ENCODE peak calls at places on chromosomes 4 and X, in eight cellular contexts. E is upper lobe of right lung, X is left ventricle myocardium inferior, S is heart right ventricle, T is endodermal cell, Y is brain microvascular endothelial cell, C is heart left ventricle, M is A549. L is an unnamed sample.

GRCh38 chrX:140817943-140818342 is 108.4 kb downstream of the LINC00632 start:
- DNase-seq in E (no peak), X (no peak), S (no peak), T (no peak), Y (peak), C (no peak), M (peak), L (no peak)

GRCh38 chrX:114619874-114620273 is 36.0 kb downstream of the HTR2C start:
- DNase-seq in E (no peak), X (no peak), S (no peak), T (peak), Y (no peak), C (no peak), M (no peak), L (no peak)

GRCh38 chr4:532588-533317 is 33.7 kb downstream of the PIGG start:
- DNase-seq in E (no peak), X (no peak), S (no peak), T (peak), Y (no peak), C (no peak), M (peak), L (no peak)

GRCh38 chr4:40550900-40551546 is 78.6 kb downstream of the RBM47 start:
- DNase-seq in E (no peak), X (no peak), S (no peak), T (no peak), Y (peak), C (no peak), M (peak), L (no peak)

GRCh38 chr4:183411291-183411861 is 33.1 kb upstream of the CDKN2AIP start:
- DNase-seq in E (no peak), X (no peak), S (no peak), T (no peak), Y (no peak), C (no peak), M (no peak), L (no peak)

GRCh38 chr4:123340381-123340701 is 56.3 kb upstream of the SPRY1 start:
- DNase-seq in E (no peak), X (no peak), S (no peak), T (no peak), Y (peak), C (no peak), M (peak), L (no peak)

GRCh38 chr4:91198951-91199350 is 1071.8 kb downstream of the CCSER1 start:
- DNase-seq in E (no peak), X (no peak), S (no peak), T (no peak), Y (no peak), C (no peak), M (no peak), L (no peak)

GRCh38 chr4:96675420-96675819 is 835.5 kb downstream of the PDHA2 start:
- DNase-seq in E (no peak), X (no peak), S (no peak), T (no peak), Y (no peak), C (no peak), M (no peak), L (no peak)

GRCh38 chrX:140501940-140502468 is 2.9 kb downstream of the SOX3 start:
- DNase-seq in E (no peak), X (no peak), S (no peak), T (peak), Y (no peak), C (no peak), M (no peak), L (no peak)

GRCh38 chr4:138438608-138439007 is 196.5 kb upstream of the SLC7A11 start:
- DNase-seq in E (no peak), X (no peak), S (no peak), T (no peak), Y (peak), C (no peak), M (no peak), L (no peak)

GRCh38 chr4:185775792-185776555 is 36.0 kb downstream of the SORBS2 start:
- DNase-seq in E (no peak), X (no peak), S (no peak), T (no peak), Y (no peak), C (no peak), M (no peak), L (no peak)

GRCh38 chr4:32349026-32349425 is 1628.9 kb downstream of the PCDH7 start:
- DNase-seq in E (no peak), X (no peak), S (no peak), T (no peak), Y (no peak), C (no peak), M (no peak), L (no peak)

GRCh38 chrX:22314211-22314610 is 41.5 kb downstream of the CBLL2 start:
- DNase-seq in E (no peak), X (no peak), S (no peak), T (no peak), Y (no peak), C (no peak), M (no peak), L (no peak)

GRCh38 chr4:56850910-56851309 is 29.4 kb upstream of the SPINK2 start:
- DNase-seq in E (no peak), X (no peak), S (no peak), T (no peak), Y (no peak), C (no peak), M (no peak), L (no peak)

GRCh38 chr4:7759221-7759620 is 180.4 kb downstream of the AFAP1 start:
- DNase-seq in E (no peak), X (no peak), S (no peak), T (no peak), Y (no peak), C (no peak), M (no peak), L (no peak)

GRCh38 chr4:2272026-2272827 is 10.3 kb upstream of the MXD4 start:
- DNase-seq in E (no peak), X (no peak), S (peak), T (no peak), Y (no peak), C (no peak), M (no peak), L (no peak)

GRCh38 chrX:57227691-57228090 is 58.8 kb upstream of the FAAH2 start:
- DNase-seq in E (no peak), X (no peak), S (no peak), T (peak), Y (no peak), C (no peak), M (no peak), L (no peak)

GRCh38 chr4:57075353-57075752 is 34.8 kb downstream of the IGFBP7 start:
- DNase-seq in E (no peak), X (no peak), S (no peak), T (no peak), Y (no peak), C (no peak), M (no peak), L (no peak)

GRCh38 chr4:126748736-126749135 is 884.0 kb upstream of the INTU start:
- DNase-seq in E (no peak), X (no peak), S (no peak), T (no peak), Y (no peak), C (no peak), M (no peak), L (no peak)

GRCh38 chrX:154132366-154132765 is 11.7 kb upstream of the OPN1LW start:
- DNase-seq in E (no peak), X (no peak), S (no peak), T (no peak), Y (no peak), C (no peak), M (no peak), L (no peak)

GRCh38 chrX:124829930-124830329 is 483.6 kb downstream of the SH2D1A start:
- DNase-seq in E (no peak), X (no peak), S (no peak), T (no peak), Y (no peak), C (no peak), M (no peak), L (no peak)

GRCh38 chrX:44306336-44306735 is 37.1 kb downstream of the EFHC2 start:
- DNase-seq in E (no peak), X (no peak), S (no peak), T (no peak), Y (peak), C (no peak), M (no peak), L (no peak)

GRCh38 chr4:31455612-31456011 is 735.4 kb downstream of the PCDH7 start:
- DNase-seq in E (no peak), X (no peak), S (no peak), T (no peak), Y (no peak), C (no peak), M (no peak), L (no peak)

DNA sequence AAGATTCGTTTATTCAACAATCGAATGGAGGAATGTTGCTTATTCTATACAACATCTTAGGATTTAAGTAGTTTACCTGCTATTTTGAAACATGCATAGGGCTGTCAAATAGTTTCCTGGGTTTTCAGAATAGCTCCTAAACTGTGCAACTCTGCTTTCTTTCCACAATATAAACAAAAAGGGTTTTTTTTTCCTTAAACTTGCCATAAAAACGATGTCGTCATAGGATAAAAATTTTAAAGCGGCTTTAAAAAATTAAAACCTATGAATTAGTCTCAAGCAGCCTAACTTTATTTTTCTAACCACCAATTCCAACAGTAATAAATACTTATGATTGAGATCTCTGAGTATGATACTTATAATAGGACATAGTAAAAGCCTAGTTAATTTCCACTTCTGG is 21.6 kb upstream of the STIM2 start:
- DNase-seq in E (no peak), X (no peak), S (no peak), T (no peak), Y (no peak), C (no peak), M (no peak), L (no peak)
- H3K4me3 ChIP-seq in E (no peak), X (no peak), S (no peak), T (no peak), Y (no peak), C (no peak), M (no peak), L (no peak)

GRCh38 chr4:78179188-78179587 is 122.1 kb downstream of the FRAS1 start:
- DNase-seq in E (no peak), X (no peak), S (no peak), T (no peak), Y (no peak), C (no peak), M (no peak), L (no peak)
- H3K27ac ChIP-seq in E (no peak), X (no peak), S (no peak), T (no peak), Y (no peak), C (no peak), M (no peak), L (no peak)

GRCh38 chr4:89299153-89299789 is 8.3 kb downstream of the GPRIN3 start:
- DNase-seq in E (no peak), X (no peak), S (no peak), T (no peak), Y (no peak), C (no peak), M (no peak), L (no peak)
- TF ChIP-seq CTCF in E (no peak), X (peak), S (no peak), T (no peak), Y (no peak), C (no peak), M (no peak), L (no peak)

GRCh38 chr4:164345756-164346155 is 408.2 kb upstream of the SMIM31 start:
- DNase-seq in E (no peak), X (no peak), S (no peak), T (no peak), Y (no peak), C (no peak), M (no peak), L (no peak)

DNA sequence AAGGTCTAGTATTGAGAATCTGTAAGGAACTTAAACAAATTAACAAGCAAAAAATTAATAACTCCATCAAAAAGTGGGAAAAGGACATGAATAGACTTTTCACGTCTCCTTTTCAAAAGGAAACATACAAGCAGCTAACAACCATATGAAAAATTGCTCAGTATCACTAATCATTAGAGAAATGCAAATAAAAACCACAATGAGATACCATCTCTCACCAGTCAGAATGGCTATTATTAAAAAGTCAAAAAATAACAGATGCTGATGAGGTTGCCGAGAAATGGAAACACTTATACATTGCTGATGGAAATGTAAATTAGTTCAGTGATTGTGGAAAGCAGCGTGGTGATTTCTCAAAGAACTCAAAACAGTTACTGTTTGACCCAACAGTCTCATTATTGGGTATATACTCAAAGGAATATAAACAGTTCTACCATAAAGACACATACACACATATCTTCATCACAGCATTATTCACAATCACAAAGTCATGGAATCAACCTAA is 410.4 kb upstream of the SMIM31 start:
- DNase-seq in E (no peak), X (no peak), S (no peak), T (no peak), Y (no peak), C (no peak), M (no peak), L (no peak)
- H3K4me3 ChIP-seq in E (no peak), X (no peak), S (no peak), T (no peak), Y (no peak), C (no peak), M (no peak), L (no peak)

L was measured in right atrium auricular region.